ENCODE peak calls at places on chromosome 21, in four cellular contexts. H is heart right ventricle, X is aorta, J is adipocyte. L is an unnamed sample. For H3K36me3, the result is how much of the 10 kb centered on the place peaks cover.

GRCh38 chr21:17901458-17902092 is 82.4 kb upstream of the C21orf91 start:
- DNase-seq in H (no peak), X (no peak), J (peak), L (no peak)

GRCh38 chr21:31888936-31889371 is 16.1 kb downstream of the HUNK start:
- DNase-seq in H (no peak), X (no peak), J (peak), L (no peak)

GRCh38 chr21:38511662-38512243 is 13.5 kb upstream of the ERG start:
- DNase-seq in H (no peak), X (no peak), J (no peak), L (no peak)

GRCh38 chr21:37153935-37154350 is 80.9 kb downstream of the TTC3 start:
- DNase-seq in H (no peak), X (no peak), J (peak), L (no peak)

GRCh38 chr21:16588433-16588860 is 858.7 kb downstream of the USP25 start:
- DNase-seq in H (peak), X (peak), J (peak), L (no peak)

GRCh38 chr21:21182401-21182800 is 184.2 kb downstream of the NCAM2 start:
- DNase-seq in H (no peak), X (no peak), J (no peak), L (no peak)

GRCh38 chr21:27104749-27105439 is 138.0 kb upstream of the ADAMTS5 start:
- DNase-seq in H (no peak), X (no peak), J (peak), L (no peak)

GRCh38 chr21:16536661-16537359 is 807.0 kb downstream of the USP25 start:
- DNase-seq in H (no peak), X (no peak), J (no peak), L (no peak)

GRCh38 chr21:34545079-34545884 is 33.3 kb upstream of the KCNE1 start:
- DNase-seq in H (no peak), X (no peak), J (peak), L (no peak)

GRCh38 chr21:34574581-34574980 is 40.3 kb downstream of the RCAN1 start:
- DNase-seq in H (no peak), X (no peak), J (no peak), L (no peak)

GRCh38 chr21:9839011-9839661 is 682.2 kb upstream of the TPTE start:
- DNase-seq in H (peak), X (peak), J (no peak), L (no peak)

GRCh38 chr21:43300496-43301423 is 126.2 kb downstream of the SIK1 start:
- DNase-seq in H (peak), X (peak), J (peak), L (no peak)

GRCh38 chr21:21682172-21682571 is 684.0 kb downstream of the NCAM2 start:
- DNase-seq in H (no peak), X (no peak), J (peak), L (no peak)

GRCh38 chr21:39966786-39967185 is 99.5 kb downstream of the PCP4 start:
- DNase-seq in H (no peak), X (no peak), J (no peak), L (no peak)

GRCh38 chr21:16570196-16570595 is 840.4 kb downstream of the USP25 start:
- DNase-seq in H (no peak), X (no peak), J (no peak), L (no peak)

GRCh38 chr21:34845521-34846213 is 176.9 kb downstream of the CLIC6 start:
- DNase-seq in H (no peak), X (no peak), J (peak), L (peak)

GRCh38 chr21:44874240-44874496 is 678 bp upstream of the PTTG1IP start:
- DNase-seq in H (no peak), X (no peak), J (no peak), L (no peak)

GRCh38 chr21:21813934-21814333 is 815.7 kb downstream of the NCAM2 start:
- DNase-seq in H (no peak), X (no peak), J (no peak), L (no peak)

GRCh38 chr21:44753357-44753756 is 42.0 kb upstream of the TSPEAR start:
- DNase-seq in H (no peak), X (no peak), J (no peak), L (no peak)

GRCh38 chr21:26179501-26179900 is 8.9 kb upstream of the APP start:
- DNase-seq in H (no peak), X (no peak), J (no peak), L (no peak)

GRCh38 chr21:42534901-42535378 is 21.3 kb downstream of the SLC37A1 start:
- DNase-seq in H (no peak), X (no peak), J (no peak), L (no peak)

GRCh38 chr21:25925936-25926335 is 191.2 kb downstream of the GABPA start:
- DNase-seq in H (no peak), X (no peak), J (no peak), L (no peak)

GRCh38 chr21:35400233-35400939 is 351.3 kb upstream of the RUNX1 start:
- DNase-seq in H (no peak), X (no peak), J (peak), L (no peak)

GRCh38 chr21:39518845-39519205 is 67.1 kb downstream of the SH3BGR start:
- DNase-seq in H (no peak), X (no peak), J (peak), L (no peak)

GRCh38 chr21:18529253-18529652 is 125.7 kb upstream of the TMPRSS15 start:
- DNase-seq in H (no peak), X (no peak), J (no peak), L (no peak)

GRCh38 chr21:36630485-36631206 is 68.3 kb upstream of the SIM2 start:
- DNase-seq in H (peak), X (peak), J (peak), L (peak)

GRCh38 chr21:31018232-31018631 is 20.0 kb downstream of the KRTAP19-8 start:
- DNase-seq in H (no peak), X (no peak), J (no peak), L (no peak)

GRCh38 chr21:29477941-29478340 is 179.2 kb downstream of the BACH1 start:
- DNase-seq in H (no peak), X (no peak), J (peak), L (no peak)

GRCh38 chr21:19368944-19369343 is 965.4 kb upstream of the TMPRSS15 start:
- DNase-seq in H (no peak), X (no peak), J (no peak), L (no peak)

GRCh38 chr21:35084869-35085268 is 35.8 kb upstream of the RUNX1 start:
- DNase-seq in H (no peak), X (no peak), J (peak), L (no peak)

GRCh38 chr21:42198949-42199348 is 20.0 kb upstream of the ABCG1 start:
- DNase-seq in H (no peak), X (no peak), J (no peak), L (no peak)

GRCh38 chr21:38241029-38241740 is 15.6 kb upstream of the KCNJ15 start:
- DNase-seq in H (peak), X (peak), J (no peak), L (no peak)

GRCh38 chr21:36330904-36331303 is 10.9 kb downstream of the MORC3 start:
- DNase-seq in H (peak), X (no peak), J (peak), L (peak)

GRCh38 chr21:38815060-38815405 is 9.3 kb downstream of the ETS2 start:
- DNase-seq in H (no peak), X (no peak), J (no peak), L (no peak)

GRCh38 chr21:28445081-28445830 is 547.4 kb downstream of the LTN1 start:
- DNase-seq in H (no peak), X (no peak), J (peak), L (no peak)

GRCh38 chr21:46328151-46328550 is 4.2 kb downstream of the PCNT start:
- DNase-seq in H (no peak), X (no peak), J (no peak), L (no peak)
- H3K36me3 ChIP-seq in H (half or more), X (under half), J (under half), L (under half)

DNA sequence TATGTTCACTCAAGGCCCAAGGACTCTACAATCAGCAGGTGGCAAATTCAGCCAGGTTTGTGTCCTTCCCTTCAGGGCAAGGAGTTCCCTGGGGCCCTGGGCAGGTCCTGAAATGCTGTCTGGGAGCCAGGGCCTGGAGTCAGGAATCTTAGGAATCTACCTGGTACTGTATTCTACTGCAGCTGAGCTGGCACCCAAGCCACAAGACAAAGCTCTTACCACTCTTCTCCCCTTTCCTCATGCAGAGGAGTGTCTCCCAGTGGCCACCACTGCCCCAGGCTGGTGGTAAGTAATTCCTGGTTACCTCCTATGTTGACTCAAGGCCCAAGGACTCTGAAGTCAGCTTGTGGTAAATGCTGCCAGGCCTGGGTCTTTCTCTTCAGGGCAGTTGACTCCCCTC is 153.4 kb downstream of the NRIP1 start:
- DNase-seq in H (no peak), X (no peak), J (no peak), L (no peak)
- H3K36me3 ChIP-seq in H (under half), X (under half), J (under half), L (under half)

GRCh38 chr21:33512481-33512880 is 21.0 kb upstream of the DNAJC28 start:
- DNase-seq in H (no peak), X (no peak), J (no peak), L (no peak)
- H3K36me3 ChIP-seq in H (half or more), X (under half), J (half or more), L (half or more)

DNA sequence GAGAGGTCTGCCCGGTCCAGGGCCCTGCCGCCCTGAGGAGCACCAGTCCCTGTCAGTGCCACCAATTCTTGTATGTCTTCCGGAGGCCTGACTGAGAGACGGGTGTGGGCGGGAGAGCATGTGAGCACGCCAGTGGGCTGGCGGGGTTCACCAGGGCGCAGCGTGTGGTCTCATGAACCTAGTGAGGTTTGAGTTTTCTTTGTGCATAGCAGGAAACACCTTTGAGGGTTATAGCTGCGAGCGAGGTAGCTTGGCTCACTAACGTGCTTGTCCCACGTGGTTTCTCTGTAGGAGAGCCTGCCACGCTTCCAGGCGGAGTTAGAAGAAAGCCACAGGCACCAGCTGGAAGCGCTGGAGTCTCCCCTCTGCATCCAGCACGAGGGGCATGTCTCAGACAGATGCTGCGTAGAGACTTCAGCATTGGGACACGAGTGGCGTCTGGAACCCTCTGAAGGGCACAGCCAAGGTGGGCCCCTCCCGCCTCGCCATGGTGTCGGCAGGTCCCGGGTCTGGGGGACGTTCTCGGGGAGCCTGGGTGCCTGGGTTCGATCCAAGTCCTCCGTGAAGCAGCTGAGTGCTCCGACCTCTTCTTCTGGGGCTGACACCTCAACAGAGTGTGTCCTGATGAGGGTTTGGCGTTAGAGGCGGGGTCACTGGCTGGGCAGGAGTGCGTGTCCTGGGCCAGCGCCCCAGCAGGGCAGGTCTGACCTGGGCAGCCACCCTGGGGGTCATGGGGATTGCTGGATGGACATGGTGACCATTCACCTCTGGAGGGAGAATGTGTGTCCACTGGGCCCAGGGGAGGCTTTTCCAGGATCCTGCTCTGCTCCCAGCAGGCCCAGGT is 31.4 kb downstream of the PCNT start:
- DNase-seq in H (no peak), X (no peak), J (no peak), L (no peak)
- H3K36me3 ChIP-seq in H (half or more), X (under half), J (half or more), L (half or more)

L was measured in effector memory CD4-positive, alpha-beta T cell.